ENCODE peak calls at places on chromosomes 4 and X, in four cellular contexts. One of them, this sample, is unnamed.

GRCh38 chr4:10688022-10688421 is 3.5 kb upstream of the CLNK start:
- DNase-seq in GM12865: peak
- DNase-seq in spleen: no peak
- DNase-seq in body of pancreas: no peak
- DNase-seq in this sample: no peak

GRCh38 chr4:175622887-175623286 is 189.2 kb downstream of the GPM6A start:
- DNase-seq in GM12865: peak
- DNase-seq in spleen: no peak
- DNase-seq in body of pancreas: no peak
- DNase-seq in this sample: no peak

GRCh38 chr4:165096776-165097175 is 15.9 kb downstream of the TMEM192 start:
- DNase-seq in GM12865: peak
- DNase-seq in spleen: no peak
- DNase-seq in body of pancreas: no peak
- DNase-seq in this sample: peak

GRCh38 chr4:184007891-184008290 is 102.8 kb downstream of the STOX2 start:
- DNase-seq in GM12865: no peak
- DNase-seq in spleen: no peak
- DNase-seq in body of pancreas: no peak
- DNase-seq in this sample: no peak

GRCh38 chr4:10045481-10045880 is 24.2 kb upstream of the SLC2A9 start:
- DNase-seq in GM12865: no peak
- DNase-seq in spleen: no peak
- DNase-seq in body of pancreas: no peak
- DNase-seq in this sample: peak

GRCh38 chrX:19839770-19840254 is 47.6 kb downstream of the SH3KBP1 start:
- DNase-seq in GM12865: peak
- DNase-seq in spleen: no peak
- DNase-seq in body of pancreas: no peak
- DNase-seq in this sample: no peak

GRCh38 chrX:19462879-19463278 is 52.4 kb downstream of the MAP3K15 start:
- DNase-seq in GM12865: no peak
- DNase-seq in spleen: no peak
- DNase-seq in body of pancreas: no peak
- DNase-seq in this sample: no peak

GRCh38 chr4:151894246-151894645 is 133.4 kb upstream of the GATB start:
- DNase-seq in GM12865: no peak
- DNase-seq in spleen: no peak
- DNase-seq in body of pancreas: no peak
- DNase-seq in this sample: no peak

GRCh38 chr4:185916231-185916630 is 104.2 kb upstream of the SORBS2 start:
- DNase-seq in GM12865: no peak
- DNase-seq in spleen: no peak
- DNase-seq in body of pancreas: no peak
- DNase-seq in this sample: no peak

GRCh38 chrX:10399152-10399741 is 221.1 kb downstream of the MID1 start:
- DNase-seq in GM12865: no peak
- DNase-seq in spleen: no peak
- DNase-seq in body of pancreas: no peak
- DNase-seq in this sample: no peak

GRCh38 chrX:22343192-22343591 is 70.5 kb downstream of the CBLL2 start:
- DNase-seq in GM12865: no peak
- DNase-seq in spleen: no peak
- DNase-seq in body of pancreas: no peak
- DNase-seq in this sample: peak

DNA sequence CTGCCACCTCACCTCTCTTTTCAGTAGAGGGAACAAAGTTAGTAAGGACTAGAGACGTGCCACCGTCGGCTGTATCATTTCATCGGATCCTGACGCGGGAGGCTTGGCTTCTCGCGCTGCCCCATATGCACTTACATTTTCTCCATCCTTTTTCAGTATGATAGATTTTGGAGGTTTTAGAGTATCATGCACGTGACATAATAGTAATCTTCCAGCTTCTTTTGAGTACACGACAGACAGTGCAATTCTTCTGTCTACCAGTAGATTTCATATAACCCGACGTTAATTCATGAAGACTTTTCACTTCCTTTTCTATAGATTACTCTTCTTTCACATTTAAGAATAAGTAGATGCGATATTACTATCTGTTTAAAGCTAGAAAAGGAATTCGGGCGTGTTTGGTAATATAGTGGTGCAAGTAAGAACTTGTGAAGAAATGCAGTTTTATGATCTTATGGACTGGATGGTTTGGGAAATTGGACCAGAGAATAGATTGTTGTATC is 995 bp downstream of the CDS1 start:
- DNase-seq in GM12865: peak
- DNase-seq in spleen: no peak
- DNase-seq in body of pancreas: no peak
- DNase-seq in this sample: no peak
- H3K4me3 ChIP-seq in GM12865: peak
- H3K4me3 ChIP-seq in spleen: peak
- H3K4me3 ChIP-seq in body of pancreas: peak
- H3K4me3 ChIP-seq in this sample: peak

GRCh38 chr4:149203256-149204001 is 612.2 kb downstream of the IQCM start:
- DNase-seq in GM12865: no peak
- DNase-seq in spleen: no peak
- DNase-seq in body of pancreas: no peak
- DNase-seq in this sample: no peak
- H3K4me3 ChIP-seq in GM12865: no peak
- H3K4me3 ChIP-seq in spleen: no peak
- H3K4me3 ChIP-seq in body of pancreas: no peak
- H3K4me3 ChIP-seq in this sample: no peak

DNA sequence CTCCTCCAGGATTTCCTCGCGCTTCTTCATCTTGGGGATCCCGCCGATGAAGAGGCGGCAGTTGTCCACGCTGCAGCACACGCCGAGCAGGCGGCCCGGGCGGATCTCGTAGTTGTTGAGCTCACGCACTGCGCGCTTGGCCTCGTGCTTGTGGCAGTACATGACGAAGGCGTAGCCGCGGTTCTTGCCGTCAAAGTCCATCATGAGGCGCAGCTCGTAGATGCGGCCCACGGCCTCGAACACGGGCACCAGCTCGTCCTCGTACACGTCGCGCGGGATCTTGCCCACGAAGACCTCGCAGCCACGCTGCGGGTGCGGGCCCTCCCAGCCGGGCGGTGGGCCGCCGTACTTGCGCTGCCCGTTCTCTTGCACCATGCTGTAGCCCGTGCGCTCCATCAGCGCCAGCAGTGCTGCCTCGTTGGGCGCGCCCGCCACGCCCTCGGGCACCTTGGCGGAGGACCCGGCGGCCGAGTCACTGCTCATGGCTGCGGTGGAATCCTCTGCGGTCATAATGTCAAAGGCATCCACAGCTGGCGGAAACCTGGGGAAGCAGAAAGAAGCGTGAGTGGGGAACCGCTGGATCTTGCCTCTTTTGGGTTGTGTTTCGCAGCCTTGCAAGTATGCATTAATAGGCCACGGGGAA is 103.4 kb downstream of the CHRNA9 start:
- DNase-seq in GM12865: no peak
- DNase-seq in spleen: no peak
- DNase-seq in body of pancreas: no peak
- DNase-seq in this sample: no peak
- H3K4me3 ChIP-seq in GM12865: no peak
- H3K4me3 ChIP-seq in spleen: no peak
- H3K4me3 ChIP-seq in body of pancreas: no peak
- H3K4me3 ChIP-seq in this sample: no peak

GRCh38 chr4:81565137-81565870 is 93.6 kb upstream of the RASGEF1B start:
- DNase-seq in GM12865: peak
- DNase-seq in spleen: peak
- DNase-seq in body of pancreas: peak
- DNase-seq in this sample: peak
- H3K4me3 ChIP-seq in GM12865: no peak
- H3K4me3 ChIP-seq in spleen: peak
- H3K4me3 ChIP-seq in body of pancreas: no peak
- H3K4me3 ChIP-seq in this sample: no peak

DNA sequence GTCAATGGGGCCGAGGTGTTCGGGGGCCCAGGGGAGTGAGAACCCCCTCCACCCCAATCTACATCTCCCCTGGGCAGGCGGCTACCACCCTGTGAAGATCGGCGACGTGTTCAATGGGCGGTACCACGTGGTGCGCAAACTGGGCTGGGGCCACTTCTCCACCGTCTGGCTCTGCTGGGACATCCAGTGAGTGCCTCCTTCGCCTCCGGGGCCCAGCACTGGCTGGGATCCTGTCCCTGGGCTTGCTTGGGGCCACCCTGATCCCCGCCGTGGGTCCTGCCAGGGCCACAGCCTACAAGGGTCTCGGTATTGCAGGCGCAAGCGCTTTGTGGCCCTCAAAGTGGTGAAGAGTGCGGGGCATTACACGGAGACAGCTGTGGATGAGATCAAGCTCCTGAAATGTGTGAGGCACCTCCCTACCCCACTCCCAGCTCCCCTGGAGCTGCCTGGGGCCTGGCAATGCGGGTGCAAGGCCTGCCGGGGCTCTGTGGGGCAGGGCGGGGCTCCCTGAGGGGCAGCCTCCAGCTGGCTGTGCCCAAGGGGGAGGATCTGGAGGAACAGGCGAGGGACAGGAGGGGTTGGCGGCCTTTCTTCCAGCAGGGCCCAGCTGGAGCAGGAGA is 697 bp downstream of the SRPK3 start:
- DNase-seq in GM12865: no peak
- DNase-seq in spleen: no peak
- DNase-seq in body of pancreas: no peak
- DNase-seq in this sample: no peak
- H3K4me3 ChIP-seq in GM12865: no peak
- H3K4me3 ChIP-seq in spleen: no peak
- H3K4me3 ChIP-seq in body of pancreas: no peak
- H3K4me3 ChIP-seq in this sample: no peak

GRCh38 chr4:159227378-159227777 is 124.5 kb downstream of the RAPGEF2 start:
- DNase-seq in GM12865: no peak
- DNase-seq in spleen: no peak
- DNase-seq in body of pancreas: no peak
- DNase-seq in this sample: no peak
- H3K4me3 ChIP-seq in GM12865: no peak
- H3K4me3 ChIP-seq in spleen: no peak
- H3K4me3 ChIP-seq in body of pancreas: no peak
- H3K4me3 ChIP-seq in this sample: no peak